ENCODE peak calls at places on chromosomes 11 and 22, in six cellular contexts. One of them, this sample, is unnamed.

GRCh38 chr11:32706985-32707736 is 87.3 kb downstream of the CCDC73 start:
- DNase-seq in non-pigmented ciliary epithelial cell: peak
- DNase-seq in GM12865: peak
- DNase-seq in endodermal cell: no peak
- DNase-seq in D341Med: no peak
- DNase-seq in activated CD4-positive, alpha-beta T cell treated with anti-CD3 and anti-CD28 coated beads for 24 hours: no peak
- DNase-seq in this sample: peak

GRCh38 chr22:49853981-49854791 is 542 bp downstream of the ZBED4 start:
- DNase-seq in non-pigmented ciliary epithelial cell: no peak
- DNase-seq in GM12865: peak
- DNase-seq in endodermal cell: peak
- DNase-seq in D341Med: no peak
- DNase-seq in activated CD4-positive, alpha-beta T cell treated with anti-CD3 and anti-CD28 coated beads for 24 hours: no peak
- DNase-seq in this sample: peak

GRCh38 chr11:64148917-64149617 is 16.8 kb downstream of the MACROD1 start:
- DNase-seq in non-pigmented ciliary epithelial cell: no peak
- DNase-seq in GM12865: no peak
- DNase-seq in endodermal cell: no peak
- DNase-seq in D341Med: no peak
- DNase-seq in activated CD4-positive, alpha-beta T cell treated with anti-CD3 and anti-CD28 coated beads for 24 hours: no peak
- DNase-seq in this sample: no peak

GRCh38 chr11:2652857-2653643 is 46.7 kb downstream of the KCNQ1OT1 start:
- DNase-seq in non-pigmented ciliary epithelial cell: no peak
- DNase-seq in GM12865: no peak
- DNase-seq in endodermal cell: no peak
- DNase-seq in D341Med: no peak
- DNase-seq in activated CD4-positive, alpha-beta T cell treated with anti-CD3 and anti-CD28 coated beads for 24 hours: no peak
- DNase-seq in this sample: no peak

GRCh38 chr11:9953994-9954626 is 290.2 kb downstream of the SWAP70 start:
- DNase-seq in non-pigmented ciliary epithelial cell: peak
- DNase-seq in GM12865: no peak
- DNase-seq in endodermal cell: no peak
- DNase-seq in D341Med: no peak
- DNase-seq in activated CD4-positive, alpha-beta T cell treated with anti-CD3 and anti-CD28 coated beads for 24 hours: no peak
- DNase-seq in this sample: no peak

GRCh38 chr22:37329239-37330140 is 47.2 kb downstream of the CYTH4 start:
- DNase-seq in non-pigmented ciliary epithelial cell: no peak
- DNase-seq in GM12865: no peak
- DNase-seq in endodermal cell: no peak
- DNase-seq in D341Med: no peak
- DNase-seq in activated CD4-positive, alpha-beta T cell treated with anti-CD3 and anti-CD28 coated beads for 24 hours: no peak
- DNase-seq in this sample: peak

GRCh38 chr11:17846852-17847453 is 112.4 kb downstream of the KCNC1 start:
- DNase-seq in non-pigmented ciliary epithelial cell: peak
- DNase-seq in GM12865: peak
- DNase-seq in endodermal cell: no peak
- DNase-seq in D341Med: peak
- DNase-seq in activated CD4-positive, alpha-beta T cell treated with anti-CD3 and anti-CD28 coated beads for 24 hours: no peak
- DNase-seq in this sample: peak

GRCh38 chr11:59145534-59145933 is 2.9 kb downstream of the FAM111A start:
- DNase-seq in non-pigmented ciliary epithelial cell: peak
- DNase-seq in GM12865: no peak
- DNase-seq in endodermal cell: no peak
- DNase-seq in D341Med: no peak
- DNase-seq in activated CD4-positive, alpha-beta T cell treated with anti-CD3 and anti-CD28 coated beads for 24 hours: no peak
- DNase-seq in this sample: peak

GRCh38 chr11:64713031-64713780 is 9.8 kb downstream of the NRXN2 start:
- DNase-seq in non-pigmented ciliary epithelial cell: no peak
- DNase-seq in GM12865: no peak
- DNase-seq in endodermal cell: peak
- DNase-seq in D341Med: peak
- DNase-seq in activated CD4-positive, alpha-beta T cell treated with anti-CD3 and anti-CD28 coated beads for 24 hours: no peak
- DNase-seq in this sample: no peak

GRCh38 chr11:2393941-2394817 is 6.4 kb upstream of the TSSC4 start:
- DNase-seq in non-pigmented ciliary epithelial cell: no peak
- DNase-seq in GM12865: no peak
- DNase-seq in endodermal cell: no peak
- DNase-seq in D341Med: no peak
- DNase-seq in activated CD4-positive, alpha-beta T cell treated with anti-CD3 and anti-CD28 coated beads for 24 hours: no peak
- DNase-seq in this sample: no peak

GRCh38 chr11:77747381-77747969 is 73.0 kb downstream of the RSF1 start:
- DNase-seq in non-pigmented ciliary epithelial cell: no peak
- DNase-seq in GM12865: no peak
- DNase-seq in endodermal cell: no peak
- DNase-seq in D341Med: no peak
- DNase-seq in activated CD4-positive, alpha-beta T cell treated with anti-CD3 and anti-CD28 coated beads for 24 hours: no peak
- DNase-seq in this sample: no peak

GRCh38 chr11:103338621-103339484 is 229.6 kb downstream of the DYNC2H1 start:
- DNase-seq in non-pigmented ciliary epithelial cell: peak
- DNase-seq in GM12865: no peak
- DNase-seq in endodermal cell: peak
- DNase-seq in D341Med: peak
- DNase-seq in activated CD4-positive, alpha-beta T cell treated with anti-CD3 and anti-CD28 coated beads for 24 hours: no peak
- DNase-seq in this sample: no peak

GRCh38 chr11:100831929-100832480 is 144.9 kb downstream of the ARHGAP42 start:
- DNase-seq in non-pigmented ciliary epithelial cell: no peak
- DNase-seq in GM12865: no peak
- DNase-seq in endodermal cell: peak
- DNase-seq in D341Med: no peak
- DNase-seq in activated CD4-positive, alpha-beta T cell treated with anti-CD3 and anti-CD28 coated beads for 24 hours: no peak
- DNase-seq in this sample: no peak

GRCh38 chr11:129852125-129852740 is 36.6 kb downstream of the TMEM45B start:
- DNase-seq in non-pigmented ciliary epithelial cell: no peak
- DNase-seq in GM12865: no peak
- DNase-seq in endodermal cell: no peak
- DNase-seq in D341Med: no peak
- DNase-seq in activated CD4-positive, alpha-beta T cell treated with anti-CD3 and anti-CD28 coated beads for 24 hours: no peak
- DNase-seq in this sample: no peak

GRCh38 chr22:36873614-36874308 is 13.0 kb downstream of the NCF4 start:
- DNase-seq in non-pigmented ciliary epithelial cell: peak
- DNase-seq in GM12865: peak
- DNase-seq in endodermal cell: peak
- DNase-seq in D341Med: peak
- DNase-seq in activated CD4-positive, alpha-beta T cell treated with anti-CD3 and anti-CD28 coated beads for 24 hours: no peak
- DNase-seq in this sample: peak

GRCh38 chr11:113087716-113088115 is 126.5 kb downstream of the NCAM1 start:
- DNase-seq in non-pigmented ciliary epithelial cell: no peak
- DNase-seq in GM12865: no peak
- DNase-seq in endodermal cell: no peak
- DNase-seq in D341Med: no peak
- DNase-seq in activated CD4-positive, alpha-beta T cell treated with anti-CD3 and anti-CD28 coated beads for 24 hours: no peak
- DNase-seq in this sample: no peak

GRCh38 chr11:35820614-35821013 is 123.2 kb upstream of the LDLRAD3 start:
- DNase-seq in non-pigmented ciliary epithelial cell: no peak
- DNase-seq in GM12865: no peak
- DNase-seq in endodermal cell: no peak
- DNase-seq in D341Med: no peak
- DNase-seq in activated CD4-positive, alpha-beta T cell treated with anti-CD3 and anti-CD28 coated beads for 24 hours: no peak
- DNase-seq in this sample: no peak

GRCh38 chr22:48619721-48620120 is 1208.0 kb downstream of the BRD1 start:
- DNase-seq in non-pigmented ciliary epithelial cell: no peak
- DNase-seq in GM12865: no peak
- DNase-seq in endodermal cell: no peak
- DNase-seq in D341Med: no peak
- DNase-seq in activated CD4-positive, alpha-beta T cell treated with anti-CD3 and anti-CD28 coated beads for 24 hours: no peak
- DNase-seq in this sample: no peak

GRCh38 chr11:57054782-57055181 is 66.1 kb downstream of the OR5AK2 start:
- DNase-seq in non-pigmented ciliary epithelial cell: no peak
- DNase-seq in GM12865: no peak
- DNase-seq in endodermal cell: no peak
- DNase-seq in D341Med: no peak
- DNase-seq in activated CD4-positive, alpha-beta T cell treated with anti-CD3 and anti-CD28 coated beads for 24 hours: no peak
- DNase-seq in this sample: no peak

GRCh38 chr11:95515379-95515778 is 274.2 kb downstream of the FAM76B start:
- DNase-seq in non-pigmented ciliary epithelial cell: no peak
- DNase-seq in GM12865: no peak
- DNase-seq in endodermal cell: no peak
- DNase-seq in D341Med: no peak
- DNase-seq in activated CD4-positive, alpha-beta T cell treated with anti-CD3 and anti-CD28 coated beads for 24 hours: no peak
- DNase-seq in this sample: no peak